ENCODE peak calls at places on chromosomes 12 and 14, in six cellular contexts. P, U, B, I, F and C are unnamed samples.

GRCh38 chr12:68913682-68914081 is 19.3 kb downstream of the CPM start:
- DNase-seq in F (no peak), U (no peak), P (no peak), B (peak; percentile 77), I (no peak), C (no peak)

GRCh38 chr12:101368016-101368415 is 39.6 kb downstream of the ARL1 start:
- DNase-seq in F (no peak), B (no peak), I (no peak), P (no peak), U (no peak), C (no peak)

GRCh38 chr14:69493038-69493437 is 8.5 kb downstream of the PLEKHD1 start:
- DNase-seq in P (no peak), U (no peak), F (no peak), B (no peak), I (no peak), C (peak; percentile 8)

GRCh38 chr14:76768671-76769500 is 7.6 kb downstream of the VASH1 start:
- DNase-seq in I (no peak), P (no peak), U (no peak), F (peak; percentile 2), B (no peak), C (peak; percentile 40)

GRCh38 chr12:106978035-106978800 is 8.7 kb downstream of the MTERF2 start:
- DNase-seq in U (peak; percentile 79), I (peak; percentile 73), F (no peak), B (peak; percentile 85), P (peak; percentile 78), C (no peak)

GRCh38 chr12:75721231-75721641 is 209.8 kb upstream of the KRR1 start:
- DNase-seq in I (no peak), U (no peak), F (no peak), P (no peak), B (peak; percentile 41), C (no peak)

GRCh38 chr14:101707285-101707842 is 54.1 kb upstream of the PPP2R5C start:
- DNase-seq in U (no peak), P (peak; percentile 58), I (peak; percentile 74), F (peak; percentile 39), B (peak; percentile 92), C (no peak)

GRCh38 chr14:42192659-42193425 is 586.2 kb downstream of the LRFN5 start:
- DNase-seq in U (no peak), F (no peak), I (no peak), B (peak; percentile 84), P (no peak), C (no peak)

GRCh38 chr12:111569363-111570089 is 29.6 kb downstream of the ATXN2 start:
- DNase-seq in P (no peak), F (no peak), B (no peak), U (no peak), I (no peak), C (no peak)

GRCh38 chr12:110741371-110741770 is 1.3 kb downstream of the PPP1CC start:
- DNase-seq in F (no peak), B (peak; percentile 23), U (no peak), I (no peak), P (no peak), C (no peak)

GRCh38 chr14:64728106-64728505 is 23.9 kb downstream of the PLEKHG3 start:
- DNase-seq in F (no peak), U (no peak), P (no peak), I (peak; percentile 9), B (no peak), C (no peak)

GRCh38 chr12:63857771-63858670 is 13.5 kb downstream of the SRGAP1 start:
- DNase-seq in I (no peak), B (peak; percentile 64), F (no peak), P (no peak), U (no peak), C (no peak)

GRCh38 chr14:75310295-75311059 is 31.8 kb downstream of the FOS start:
- DNase-seq in U (peak; percentile 97), P (peak; percentile 74), F (no peak), B (peak; percentile 97), I (peak; percentile 95), C (peak; percentile 87)

GRCh38 chr12:127723236-127723635 is 543.7 kb upstream of the TMEM132C start:
- DNase-seq in F (no peak), P (no peak), B (no peak), U (no peak), I (no peak), C (no peak)

GRCh38 chr14:22379727-22380126 is 209.3 kb downstream of the DAD1 start:
- DNase-seq in F (no peak), U (no peak), B (no peak), P (no peak), I (no peak), C (no peak)

GRCh38 chr14:102125546-102125945 is 14.2 kb upstream of the WDR20 start:
- DNase-seq in P (no peak), B (no peak), I (no peak), U (no peak), F (no peak), C (no peak)

GRCh38 chr12:126915309-126915708 is 1351.7 kb upstream of the TMEM132C start:
- DNase-seq in U (no peak), I (no peak), B (no peak), F (no peak), P (no peak), C (no peak)

GRCh38 chr14:70320294-70320693 is 39.2 kb downstream of the COX16 start:
- DNase-seq in P (no peak), I (no peak), F (no peak), U (no peak), B (no peak), C (no peak)

GRCh38 chr12:116146386-116146785 is 131.1 kb downstream of the MED13L start:
- DNase-seq in B (no peak), U (no peak), P (no peak), F (no peak), I (no peak), C (no peak)

GRCh38 chr12:100166232-100166631 is 23.6 kb upstream of the BLTP3B start:
- DNase-seq in P (no peak), F (no peak), U (no peak), B (no peak), I (no peak), C (no peak)

GRCh38 chr12:100164153-100164704 is 21.6 kb upstream of the BLTP3B start:
- DNase-seq in P (no peak), F (no peak), B (no peak), I (no peak), U (no peak), C (no peak)

GRCh38 chr12:100168562-100168961 is 25.9 kb upstream of the BLTP3B start:
- DNase-seq in P (no peak), F (no peak), I (no peak), U (no peak), B (no peak), C (no peak)

GRCh38 chr12:100163416-100164152 is 20.9 kb upstream of the BLTP3B start:
- DNase-seq in I (peak; percentile 79), P (peak; percentile 87), F (peak; percentile 58), B (peak; percentile 64), U (peak; percentile 92), C (peak; percentile 90)

DNA sequence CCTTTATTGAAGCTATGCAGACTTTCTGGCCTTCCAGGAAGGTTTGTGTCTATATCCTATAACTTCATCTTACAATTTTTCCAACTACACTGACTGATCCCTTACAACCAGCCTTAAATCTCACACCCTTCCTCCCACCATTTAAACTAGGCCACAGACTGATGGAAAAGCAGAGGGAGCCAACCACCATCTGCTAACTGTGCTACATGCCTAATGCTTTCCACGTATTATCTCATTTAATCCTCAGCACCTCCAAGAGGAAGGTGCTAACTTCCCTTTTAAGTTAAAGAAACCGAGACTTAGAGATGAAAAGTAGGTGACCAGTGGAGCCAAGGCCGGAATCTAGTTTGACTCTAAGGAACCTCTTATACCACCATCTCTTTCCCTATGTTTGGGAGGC is 22.7 kb upstream of the BLTP3B start:
- DNase-seq in P (no peak), U (no peak), B (no peak), I (no peak), F (no peak), C (no peak)
- H3K9me3 ChIP-seq in P (no peaks in the 10 kb centered on the region), U (no peaks in the 10 kb centered on the region), B (no peaks in the 10 kb centered on the region), I (no peaks in the 10 kb centered on the region), F (no peaks in the 10 kb centered on the region), C (no peaks in the 10 kb centered on the region)

GRCh38 chr12:130706311-130706710 is 9.8 kb downstream of the RIMBP2 start:
- DNase-seq in P (no peak), I (no peak), F (no peak), B (no peak), U (no peak), C (no peak)

GRCh38 chr12:130705174-130705880 is 10.8 kb downstream of the RIMBP2 start:
- DNase-seq in U (no peak), B (no peak), P (no peak), F (no peak), I (no peak), C (no peak)

GRCh38 chr12:130703733-130704375 is 12.2 kb downstream of the RIMBP2 start:
- DNase-seq in B (no peak), I (no peak), F (no peak), U (no peak), P (no peak), C (no peak)

GRCh38 chr12:130702966-130703732 is 12.9 kb downstream of the RIMBP2 start:
- DNase-seq in B (no peak), U (no peak), P (no peak), F (no peak), I (no peak), C (no peak)

DNA sequence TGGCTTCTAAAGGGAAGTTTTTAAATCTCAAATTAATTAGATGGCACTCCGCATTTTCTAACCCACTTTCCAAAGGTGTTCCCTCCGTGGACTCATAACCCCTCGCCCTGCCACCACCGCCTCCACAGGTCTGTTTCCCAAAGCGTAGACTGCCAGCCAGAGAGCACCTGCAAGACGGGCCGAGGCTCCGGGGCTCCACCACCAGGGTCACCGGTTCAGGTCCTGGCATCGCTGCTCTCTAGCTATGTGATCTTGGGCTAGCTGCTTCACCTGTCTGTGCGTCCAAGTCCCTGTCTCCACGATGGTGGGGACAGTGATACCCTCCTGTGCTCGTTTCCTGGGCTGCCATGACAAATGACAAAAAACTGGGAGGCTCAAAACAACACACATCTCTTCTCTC is 11.5 kb downstream of the RIMBP2 start:
- DNase-seq in B (no peak), I (no peak), P (no peak), U (no peak), F (no peak), C (no peak)
- H3K9me3 ChIP-seq in B (no peaks in the 10 kb centered on the region), I (no peaks in the 10 kb centered on the region), P (no peaks in the 10 kb centered on the region), U (no peaks in the 10 kb centered on the region), F (no peaks in the 10 kb centered on the region), C (no peaks in the 10 kb centered on the region)

GRCh38 chr12:130431176-130431575 is 93.5 kb downstream of the PIWIL1 start:
- DNase-seq in B (no peak), F (no peak), P (no peak), U (no peak), I (no peak), C (no peak)
- H3K9me3 ChIP-seq in B (no peaks in the 10 kb centered on the region), F (no peaks in the 10 kb centered on the region), P (no peaks in the 10 kb centered on the region), U (no peaks in the 10 kb centered on the region), I (no peaks in the 10 kb centered on the region), C (no peaks in the 10 kb centered on the region)

DNA sequence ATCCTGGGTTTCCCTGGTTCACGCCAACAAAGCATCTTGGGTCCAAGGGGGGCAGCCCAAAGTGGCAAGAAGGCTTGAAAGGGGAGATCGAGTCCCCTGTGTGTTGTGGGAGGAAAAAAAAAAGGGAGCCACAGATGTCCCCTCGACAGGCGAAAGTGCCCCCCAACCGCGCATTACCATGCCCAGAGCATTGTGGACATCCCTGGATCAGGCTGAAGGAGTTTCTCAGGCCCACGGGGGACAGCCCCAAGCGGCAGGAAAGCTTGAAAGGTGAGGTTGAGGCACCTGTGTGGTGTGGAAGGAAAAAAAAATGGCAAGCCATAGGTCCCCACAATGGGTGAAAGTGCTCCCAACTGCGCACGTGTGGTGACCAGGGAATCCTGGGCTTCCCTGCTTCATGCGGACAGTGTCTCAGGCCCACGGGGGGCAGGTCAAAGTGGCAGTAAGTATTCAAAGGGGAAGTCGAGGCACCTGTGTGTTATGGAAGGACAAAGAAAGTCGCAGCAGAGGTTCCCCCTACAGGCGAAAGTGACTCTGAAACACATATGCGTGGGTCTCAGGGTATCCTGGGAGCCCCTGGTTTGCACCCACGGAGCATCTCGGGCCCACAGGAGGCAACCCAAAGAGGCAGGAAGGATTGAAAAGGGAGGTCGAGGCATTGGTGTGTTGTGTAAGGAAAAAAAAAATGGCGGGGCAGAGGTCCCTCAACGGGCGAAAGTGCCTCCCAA is 580.1 kb downstream of the ALG10 start:
- DNase-seq in U (peak; percentile 27), B (no peak), F (no peak), P (no peak), I (no peak), C (no peak)
- H3K9me3 ChIP-seq in U (no peaks in the 10 kb centered on the region), B (no peaks in the 10 kb centered on the region), F (no peaks in the 10 kb centered on the region), P (peaks cover 74% of the 10 kb centered on the region), I (peaks cover 91% of the 10 kb centered on the region), C (peaks cover 7% of the 10 kb centered on the region)